ENCODE peak calls at places on chromosome 11, in nine cellular contexts. One of them, this sample, is unnamed.

GRCh38 chr11:69470301-69470700 is 11.2 kb upstream of the LINC01488 start:
- DNase-seq in Caco-2: no peak
- DNase-seq in left cardiac atrium: no peak
- DNase-seq in HFFc6: no peak
- DNase-seq in LHCN-M2: no peak
- DNase-seq in M059J: no peak
- DNase-seq in LoVo: no peak
- DNase-seq in cardiac fibroblast: no peak
- DNase-seq in anterior cingulate cortex: no peak
- DNase-seq in this sample: no peak

GRCh38 chr11:22203281-22203680 is 10.4 kb downstream of the ANO5 start:
- DNase-seq in HFFc6: no peak
- DNase-seq in LHCN-M2: no peak
- DNase-seq in Caco-2: no peak
- DNase-seq in left cardiac atrium: no peak
- DNase-seq in LoVo: no peak
- DNase-seq in M059J: no peak
- DNase-seq in cardiac fibroblast: no peak
- DNase-seq in anterior cingulate cortex: no peak
- DNase-seq in this sample: no peak

GRCh38 chr11:119696378-119697157 is 32.4 kb downstream of the NECTIN1 start:
- DNase-seq in Caco-2: peak
- DNase-seq in M059J: no peak
- DNase-seq in cardiac fibroblast: no peak
- DNase-seq in left cardiac atrium: no peak
- DNase-seq in HFFc6: no peak
- DNase-seq in LoVo: peak
- DNase-seq in anterior cingulate cortex: no peak
- DNase-seq in LHCN-M2: no peak
- DNase-seq in this sample: peak

GRCh38 chr11:86372586-86372985 is 2.1 kb upstream of the CCDC81 start:
- DNase-seq in cardiac fibroblast: no peak
- DNase-seq in left cardiac atrium: no peak
- DNase-seq in Caco-2: no peak
- DNase-seq in LHCN-M2: no peak
- DNase-seq in M059J: no peak
- DNase-seq in LoVo: no peak
- DNase-seq in HFFc6: no peak
- DNase-seq in anterior cingulate cortex: no peak
- DNase-seq in this sample: no peak

GRCh38 chr11:70671083-70671482 is 272.8 kb downstream of the CTTN start:
- DNase-seq in LoVo: no peak
- DNase-seq in cardiac fibroblast: no peak
- DNase-seq in M059J: no peak
- DNase-seq in LHCN-M2: no peak
- DNase-seq in Caco-2: no peak
- DNase-seq in HFFc6: no peak
- DNase-seq in anterior cingulate cortex: no peak
- DNase-seq in left cardiac atrium: no peak
- DNase-seq in this sample: peak

GRCh38 chr11:16358726-16359125 is 2.4 kb upstream of the SOX6 start:
- DNase-seq in left cardiac atrium: no peak
- DNase-seq in M059J: no peak
- DNase-seq in LHCN-M2: no peak
- DNase-seq in Caco-2: no peak
- DNase-seq in anterior cingulate cortex: no peak
- DNase-seq in cardiac fibroblast: no peak
- DNase-seq in HFFc6: no peak
- DNase-seq in LoVo: no peak
- DNase-seq in this sample: no peak

GRCh38 chr11:134613646-134614045 is 201.6 kb upstream of the B3GAT1 start:
- DNase-seq in Caco-2: no peak
- DNase-seq in LHCN-M2: no peak
- DNase-seq in HFFc6: no peak
- DNase-seq in cardiac fibroblast: no peak
- DNase-seq in left cardiac atrium: no peak
- DNase-seq in M059J: no peak
- DNase-seq in LoVo: no peak
- DNase-seq in anterior cingulate cortex: no peak
- DNase-seq in this sample: no peak

GRCh38 chr11:75246006-75246672 is 5.6 kb downstream of the TPBGL start:
- DNase-seq in M059J: no peak
- DNase-seq in left cardiac atrium: no peak
- DNase-seq in anterior cingulate cortex: no peak
- DNase-seq in LoVo: no peak
- DNase-seq in Caco-2: peak
- DNase-seq in HFFc6: no peak
- DNase-seq in LHCN-M2: no peak
- DNase-seq in cardiac fibroblast: no peak
- DNase-seq in this sample: no peak

GRCh38 chr11:129223701-129224149 is 31.6 kb upstream of the ARHGAP32 start:
- DNase-seq in cardiac fibroblast: peak
- DNase-seq in LHCN-M2: peak
- DNase-seq in Caco-2: no peak
- DNase-seq in left cardiac atrium: no peak
- DNase-seq in LoVo: no peak
- DNase-seq in HFFc6: no peak
- DNase-seq in M059J: no peak
- DNase-seq in anterior cingulate cortex: no peak
- DNase-seq in this sample: no peak

GRCh38 chr11:78354741-78355705 is 62.6 kb downstream of the GAB2 start:
- DNase-seq in HFFc6: no peak
- DNase-seq in LHCN-M2: no peak
- DNase-seq in Caco-2: no peak
- DNase-seq in anterior cingulate cortex: no peak
- DNase-seq in cardiac fibroblast: no peak
- DNase-seq in M059J: no peak
- DNase-seq in LoVo: no peak
- DNase-seq in left cardiac atrium: no peak
- DNase-seq in this sample: peak

GRCh38 chr11:80466570-80466969 is 1025.7 kb upstream of the TENM4 start:
- DNase-seq in cardiac fibroblast: no peak
- DNase-seq in Caco-2: no peak
- DNase-seq in M059J: no peak
- DNase-seq in left cardiac atrium: no peak
- DNase-seq in anterior cingulate cortex: no peak
- DNase-seq in LHCN-M2: no peak
- DNase-seq in HFFc6: no peak
- DNase-seq in LoVo: no peak
- DNase-seq in this sample: no peak

GRCh38 chr11:86220654-86221053 is 23.9 kb upstream of the EED start:
- DNase-seq in LHCN-M2: no peak
- DNase-seq in Caco-2: no peak
- DNase-seq in M059J: no peak
- DNase-seq in cardiac fibroblast: no peak
- DNase-seq in LoVo: no peak
- DNase-seq in left cardiac atrium: no peak
- DNase-seq in HFFc6: no peak
- DNase-seq in anterior cingulate cortex: no peak
- DNase-seq in this sample: no peak

GRCh38 chr11:21446939-21447590 is 745.8 kb upstream of the ANO5 start:
- DNase-seq in Caco-2: no peak
- DNase-seq in HFFc6: no peak
- DNase-seq in LoVo: no peak
- DNase-seq in M059J: no peak
- DNase-seq in left cardiac atrium: no peak
- DNase-seq in cardiac fibroblast: no peak
- DNase-seq in LHCN-M2: no peak
- DNase-seq in anterior cingulate cortex: no peak
- DNase-seq in this sample: no peak

GRCh38 chr11:118897721-118898310 is 14.1 kb downstream of the CXCR5 start:
- DNase-seq in left cardiac atrium: no peak
- DNase-seq in Caco-2: peak
- DNase-seq in LHCN-M2: no peak
- DNase-seq in HFFc6: no peak
- DNase-seq in M059J: no peak
- DNase-seq in anterior cingulate cortex: no peak
- DNase-seq in LoVo: no peak
- DNase-seq in cardiac fibroblast: no peak
- DNase-seq in this sample: no peak

GRCh38 chr11:87917111-87917510 is 258.1 kb downstream of the RAB38 start:
- DNase-seq in M059J: no peak
- DNase-seq in Caco-2: no peak
- DNase-seq in LHCN-M2: no peak
- DNase-seq in LoVo: no peak
- DNase-seq in left cardiac atrium: no peak
- DNase-seq in cardiac fibroblast: no peak
- DNase-seq in HFFc6: no peak
- DNase-seq in anterior cingulate cortex: no peak
- DNase-seq in this sample: no peak

GRCh38 chr11:37817727-37818270 is 1219.8 kb upstream of the RAG2 start:
- DNase-seq in cardiac fibroblast: peak
- DNase-seq in anterior cingulate cortex: no peak
- DNase-seq in HFFc6: no peak
- DNase-seq in Caco-2: no peak
- DNase-seq in LoVo: no peak
- DNase-seq in M059J: peak
- DNase-seq in LHCN-M2: no peak
- DNase-seq in left cardiac atrium: no peak
- DNase-seq in this sample: no peak

GRCh38 chr11:19374189-19374588 is 133.4 kb upstream of the E2F8 start:
- DNase-seq in cardiac fibroblast: peak
- DNase-seq in LoVo: peak
- DNase-seq in LHCN-M2: peak
- DNase-seq in HFFc6: peak
- DNase-seq in left cardiac atrium: no peak
- DNase-seq in anterior cingulate cortex: no peak
- DNase-seq in M059J: peak
- DNase-seq in Caco-2: no peak
- DNase-seq in this sample: no peak

GRCh38 chr11:15955595-15955994 is 400.8 kb downstream of the SOX6 start:
- DNase-seq in left cardiac atrium: no peak
- DNase-seq in LoVo: no peak
- DNase-seq in anterior cingulate cortex: no peak
- DNase-seq in cardiac fibroblast: peak
- DNase-seq in M059J: no peak
- DNase-seq in Caco-2: no peak
- DNase-seq in LHCN-M2: no peak
- DNase-seq in HFFc6: no peak
- DNase-seq in this sample: no peak

GRCh38 chr11:11230802-11231562 is 122.1 kb downstream of the CSNK2A3 start:
- DNase-seq in LHCN-M2: peak
- DNase-seq in anterior cingulate cortex: no peak
- DNase-seq in Caco-2: no peak
- DNase-seq in cardiac fibroblast: no peak
- DNase-seq in LoVo: no peak
- DNase-seq in left cardiac atrium: no peak
- DNase-seq in HFFc6: no peak
- DNase-seq in M059J: no peak
- DNase-seq in this sample: no peak

GRCh38 chr11:102724904-102725515 is at the start of gene MMP8:
- DNase-seq in LHCN-M2: no peak
- DNase-seq in anterior cingulate cortex: no peak
- DNase-seq in Caco-2: no peak
- DNase-seq in M059J: no peak
- DNase-seq in HFFc6: no peak
- DNase-seq in left cardiac atrium: no peak
- DNase-seq in cardiac fibroblast: peak
- DNase-seq in LoVo: no peak
- DNase-seq in this sample: no peak

GRCh38 chr11:78940500-78941225 is 366.0 kb upstream of the NARS2 start:
- DNase-seq in anterior cingulate cortex: no peak
- DNase-seq in cardiac fibroblast: no peak
- DNase-seq in LoVo: no peak
- DNase-seq in HFFc6: no peak
- DNase-seq in left cardiac atrium: no peak
- DNase-seq in LHCN-M2: no peak
- DNase-seq in Caco-2: no peak
- DNase-seq in M059J: no peak
- DNase-seq in this sample: peak

GRCh38 chr11:18294862-18295261 is 27.1 kb downstream of the HPS5 start:
- DNase-seq in LoVo: no peak
- DNase-seq in left cardiac atrium: no peak
- DNase-seq in Caco-2: no peak
- DNase-seq in HFFc6: no peak
- DNase-seq in cardiac fibroblast: no peak
- DNase-seq in M059J: no peak
- DNase-seq in LHCN-M2: no peak
- DNase-seq in anterior cingulate cortex: no peak
- DNase-seq in this sample: no peak

GRCh38 chr11:46514370-46514769 is 79.5 kb downstream of the AMBRA1 start:
- DNase-seq in HFFc6: no peak
- DNase-seq in LoVo: no peak
- DNase-seq in anterior cingulate cortex: no peak
- DNase-seq in left cardiac atrium: no peak
- DNase-seq in cardiac fibroblast: no peak
- DNase-seq in M059J: no peak
- DNase-seq in Caco-2: no peak
- DNase-seq in LHCN-M2: no peak
- DNase-seq in this sample: no peak

GRCh38 chr11:36409152-36409713 is 100.8 kb downstream of the TRAF6 start:
- DNase-seq in Caco-2: no peak
- DNase-seq in anterior cingulate cortex: no peak
- DNase-seq in LoVo: no peak
- DNase-seq in left cardiac atrium: no peak
- DNase-seq in M059J: peak
- DNase-seq in cardiac fibroblast: peak
- DNase-seq in HFFc6: no peak
- DNase-seq in LHCN-M2: no peak
- DNase-seq in this sample: no peak

GRCh38 chr11:21988477-21988876 is 204.4 kb upstream of the ANO5 start:
- DNase-seq in cardiac fibroblast: peak
- DNase-seq in M059J: no peak
- DNase-seq in HFFc6: no peak
- DNase-seq in Caco-2: no peak
- DNase-seq in anterior cingulate cortex: no peak
- DNase-seq in left cardiac atrium: no peak
- DNase-seq in LoVo: no peak
- DNase-seq in LHCN-M2: no peak
- DNase-seq in this sample: peak

GRCh38 chr11:105181100-105181499 is 41.5 kb upstream of the CARD18 start:
- DNase-seq in HFFc6: peak
- DNase-seq in left cardiac atrium: no peak
- DNase-seq in LHCN-M2: peak
- DNase-seq in Caco-2: no peak
- DNase-seq in anterior cingulate cortex: no peak
- DNase-seq in M059J: peak
- DNase-seq in LoVo: no peak
- DNase-seq in cardiac fibroblast: peak
- DNase-seq in this sample: no peak